ENCODE peak calls at places on chromosome 15, in eight cellular contexts. Q, I, S, A, O, Z, G and M are unnamed samples.

GRCh38 chr15:75063338-75063737 is 39.9 kb downstream of the PPCDC start:
- DNase-seq in Q (no peak), I (no peak), S (no peak), A (no peak), O (no peak), Z (no peak), G (no peak), M (no peak)

GRCh38 chr15:44489464-44489863 is 47.5 kb upstream of the EIF3J start:
- DNase-seq in Q (no peak), I (peak), S (peak), A (no peak), O (no peak), Z (peak), G (no peak), M (peak)

GRCh38 chr15:85707519-85708338 is 87.0 kb downstream of the KLHL25 start:
- DNase-seq in Q (no peak), I (peak), S (no peak), A (no peak), O (no peak), Z (peak), G (peak), M (no peak)

GRCh38 chr15:51726302-51727073 is 11.0 kb downstream of the LYSMD2 start:
- DNase-seq in Q (peak), I (peak), S (no peak), A (peak), O (peak), Z (peak), G (no peak), M (peak)

GRCh38 chr15:67144609-67145306 is 79.4 kb downstream of the SMAD3 start:
- DNase-seq in Q (no peak), I (no peak), S (no peak), A (no peak), O (no peak), Z (no peak), G (no peak), M (peak)

GRCh38 chr15:85897207-85897817 is 102.6 kb upstream of the KLHL25 start:
- DNase-seq in Q (no peak), I (no peak), S (no peak), A (no peak), O (no peak), Z (no peak), G (no peak), M (no peak)

GRCh38 chr15:34754674-34755418 is at the start of gene GJD2:
- DNase-seq in Q (no peak), I (no peak), S (no peak), A (no peak), O (no peak), Z (no peak), G (peak), M (no peak)

GRCh38 chr15:40776537-40777141 is 6.9 kb downstream of the C15orf62 start:
- DNase-seq in Q (no peak), I (no peak), S (no peak), A (no peak), O (no peak), Z (no peak), G (no peak), M (peak)

GRCh38 chr15:96361309-96362000 is 31.0 kb downstream of the NR2F2 start:
- DNase-seq in Q (no peak), I (no peak), S (no peak), A (no peak), O (no peak), Z (no peak), G (no peak), M (no peak)

GRCh38 chr15:83709246-83709645 is 55.3 kb downstream of the ADAMTSL3 start:
- DNase-seq in Q (no peak), I (peak), S (no peak), A (no peak), O (no peak), Z (no peak), G (no peak), M (no peak)

GRCh38 chr15:41870689-41871081 is 23.2 kb downstream of the SPTBN5 start:
- DNase-seq in Q (peak), I (peak), S (no peak), A (no peak), O (peak), Z (no peak), G (no peak), M (peak)

GRCh38 chr15:22887157-22887951 is 48.9 kb downstream of the NIPA2 start:
- DNase-seq in Q (no peak), I (peak), S (no peak), A (peak), O (no peak), Z (peak), G (no peak), M (peak)

GRCh38 chr15:63089260-63090043 is 32.2 kb upstream of the LACTB start:
- DNase-seq in Q (no peak), I (peak), S (peak), A (no peak), O (no peak), Z (peak), G (no peak), M (peak)

GRCh38 chr15:83210619-83211018 is 3.0 kb upstream of the HDGFL3 start:
- DNase-seq in Q (no peak), I (peak), S (no peak), A (no peak), O (no peak), Z (no peak), G (peak), M (no peak)

GRCh38 chr15:100192092-100192695 is 149.6 kb downstream of the ADAMTS17 start:
- DNase-seq in Q (no peak), I (no peak), S (no peak), A (no peak), O (no peak), Z (no peak), G (no peak), M (no peak)

GRCh38 chr15:78004919-78005634 is 72.4 kb downstream of the TBC1D2B start:
- DNase-seq in Q (no peak), I (peak), S (peak), A (peak), O (no peak), Z (no peak), G (peak), M (peak)

GRCh38 chr15:48806151-48806550 is 4.7 kb downstream of the CEP152 start:
- DNase-seq in Q (no peak), I (peak), S (no peak), A (peak), O (no peak), Z (no peak), G (no peak), M (no peak)